ENCODE peak calls at places on chromosomes 11 and 22, in six cellular contexts. I is fibroblast of the aortic adventitia, M is AG04450, G is AG10803, N is bronchial epithelial cell, R is cardiac muscle cell. O is an unnamed sample.

GRCh38 chr11:117823941-117824420 is 563 bp downstream of the FXYD2 start:
- DNase-seq in I (peak; percentile 53), M (no peak), G (no peak), N (no peak), R (peak; percentile 80), O (peak; percentile 88)

GRCh38 chr11:121889931-121890330 is 226.1 kb downstream of the BLID start:
- DNase-seq in I (peak; percentile 83), M (no peak), G (peak; percentile 78), N (peak; percentile 68), R (peak; percentile 43), O (peak; percentile 39)

GRCh38 chr11:34809191-34810106 is 106.7 kb downstream of the APIP start:
- DNase-seq in I (peak; percentile 47), M (no peak), G (no peak), N (peak; percentile 90), R (peak; percentile 37), O (peak; percentile 36)

GRCh38 chr22:43238526-43239006 is 51.6 kb upstream of the TTLL12 start:
- DNase-seq in I (peak; percentile 8), M (no peak), G (no peak), N (no peak), R (no peak), O (no peak)

GRCh38 chr11:4639931-4640330 is 2.7 kb downstream of the OR51D1 start:
- DNase-seq in I (no peak), M (no peak), G (no peak), N (no peak), R (no peak), O (no peak)

GRCh38 chr11:3958301-3958700 is 102.8 kb downstream of the STIM1 start:
- DNase-seq in I (no peak), M (no peak), G (no peak), N (no peak), R (no peak), O (no peak)

GRCh38 chr11:57638005-57638760 is 11.5 kb downstream of the YPEL4 start:
- DNase-seq in I (peak; percentile 84), M (peak; percentile 58), G (peak; percentile 86), N (peak; percentile 77), R (peak; percentile 89), O (peak; percentile 87)

GRCh38 chr11:3088806-3089205 is 31.6 kb upstream of the CARS1 start:
- DNase-seq in I (no peak), M (no peak), G (no peak), N (no peak), R (no peak), O (no peak)

GRCh38 chr11:119222308-119222707 is 16.2 kb downstream of the CBL start:
- DNase-seq in I (peak; percentile 74), M (peak; percentile 51), G (peak; percentile 73), N (no peak), R (peak; percentile 58), O (peak; percentile 72)

GRCh38 chr11:105490333-105490732 is 119.5 kb upstream of the GRIA4 start:
- DNase-seq in I (no peak), M (no peak), G (no peak), N (no peak), R (no peak), O (no peak)

GRCh38 chr11:60821827-60822599 is 19.9 kb upstream of the CCDC86 start:
- DNase-seq in I (no peak), M (no peak), G (no peak), N (no peak), R (no peak), O (no peak)

GRCh38 chr22:29245626-29246385 is 22.0 kb downstream of the RHBDD3 start:
- DNase-seq in I (peak; percentile 69), M (peak; percentile 29), G (peak; percentile 61), N (peak; percentile 40), R (peak; percentile 75), O (peak; percentile 76)

GRCh38 chr11:126416542-126417090 is 61.1 kb downstream of the ST3GAL4 start:
- DNase-seq in I (peak; percentile 79), M (no peak), G (peak; percentile 81), N (peak; percentile 63), R (peak; percentile 91), O (peak; percentile 83)

GRCh38 chr22:36726007-36726380 is 22.4 kb upstream of the CACNG2 start:
- DNase-seq in I (no peak), M (no peak), G (no peak), N (no peak), R (no peak), O (no peak)

GRCh38 chr22:23513705-23514104 is 66.4 kb downstream of the IGLL1 start:
- DNase-seq in I (no peak), M (no peak), G (no peak), N (no peak), R (no peak), O (no peak)

GRCh38 chr22:23512348-23512705 is 67.8 kb downstream of the IGLL1 start:
- DNase-seq in I (no peak), M (no peak), G (no peak), N (no peak), R (no peak), O (no peak)

GRCh38 chr22:23516304-23516703 is 63.8 kb downstream of the IGLL1 start:
- DNase-seq in I (no peak), M (no peak), G (no peak), N (no peak), R (no peak), O (no peak)

GRCh38 chr22:23512738-23513137 is 67.4 kb downstream of the IGLL1 start:
- DNase-seq in I (no peak), M (no peak), G (no peak), N (no peak), R (no peak), O (no peak)

DNA sequence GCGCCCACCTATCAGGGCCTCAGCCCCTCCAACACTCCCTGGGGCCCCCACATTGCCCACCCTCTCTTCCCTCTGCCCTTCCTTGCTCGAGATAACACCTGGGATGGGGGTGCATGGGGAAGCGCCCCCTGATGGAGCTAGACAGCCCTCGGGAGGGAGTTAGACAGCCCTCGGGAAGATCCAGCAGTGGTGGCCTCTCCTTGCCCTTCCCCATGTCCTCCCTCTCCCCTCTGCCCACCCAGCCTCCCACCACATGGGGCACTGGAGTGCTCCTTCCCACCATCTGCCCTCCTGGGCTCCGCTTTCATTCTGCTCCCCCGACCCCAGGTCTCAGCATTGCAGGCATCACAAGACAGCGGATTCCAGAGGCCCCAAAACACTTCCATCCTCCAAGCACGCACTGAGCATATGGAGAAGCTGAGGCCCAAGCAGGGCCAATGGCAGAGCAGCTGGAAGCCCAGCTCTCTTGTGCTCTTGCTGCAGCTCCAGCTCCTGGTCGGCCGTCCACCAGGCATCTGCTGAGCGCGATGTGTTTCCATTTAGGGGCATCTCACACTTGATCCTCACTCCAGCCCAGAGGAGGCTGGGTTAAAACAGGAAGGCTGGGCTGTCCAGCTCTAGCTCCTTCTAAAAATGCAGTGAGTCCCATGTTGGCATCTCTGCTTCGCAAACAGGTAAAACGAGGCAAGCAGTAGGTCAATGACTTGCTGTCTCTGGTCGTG is 65.6 kb downstream of the IGLL1 start:
- DNase-seq in I (no peak), M (no peak), G (no peak), N (no peak), R (no peak), O (no peak)
- TF ChIP-seq CTCF in I (no peak), M (no peak), G (no peak), N (no peak), R (no peak), O (no peak)

DNA sequence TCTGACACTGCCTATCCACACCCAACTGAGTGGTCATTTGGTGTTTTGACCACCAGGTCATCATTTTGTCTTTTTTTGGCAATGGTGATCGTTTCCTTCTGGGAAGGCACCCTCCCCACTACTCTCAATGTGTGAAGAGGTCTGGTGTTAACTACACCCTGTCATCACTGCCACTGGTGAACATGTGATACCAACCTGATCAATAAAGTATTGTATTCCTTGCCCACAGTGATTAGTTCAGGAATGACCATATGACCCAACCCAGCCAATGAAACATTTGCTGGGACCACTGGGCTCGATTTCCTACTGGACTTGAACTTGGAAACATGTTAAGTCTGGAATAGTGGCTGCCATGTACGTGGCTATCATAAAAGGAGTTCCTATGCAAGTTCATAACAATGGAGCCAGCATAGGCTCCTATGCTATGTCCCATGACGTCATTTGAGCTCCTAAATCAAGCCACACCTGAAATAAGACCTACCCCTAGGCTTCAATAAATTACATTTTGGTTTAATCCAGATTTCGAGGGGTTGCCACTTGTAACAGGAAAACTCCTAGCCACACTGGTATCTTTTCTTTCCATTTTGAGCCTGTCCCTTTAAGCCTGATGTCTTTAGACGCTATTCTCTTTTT is 51.1 kb downstream of the CHST1 start:
- DNase-seq in I (no peak), M (no peak), G (no peak), N (no peak), R (no peak), O (no peak)
- TF ChIP-seq CTCF in I (no peak), M (no peak), G (no peak), N (no peak), R (no peak), O (no peak)

GRCh38 chr11:69797156-69797555 is 22.0 kb upstream of the FGF4 start:
- DNase-seq in I (no peak), M (no peak), G (no peak), N (no peak), R (no peak), O (no peak)
- TF ChIP-seq CTCF in I (no peak), M (no peak), G (no peak), N (no peak), R (no peak), O (no peak)

GRCh38 chr11:78298216-78298860 is 109.6 kb downstream of the USP35 start:
- DNase-seq in I (no peak), M (no peak), G (no peak), N (no peak), R (no peak), O (no peak)
- TF ChIP-seq CTCF in I (no peak), M (no peak), G (no peak), N (no peak), R (no peak), O (no peak)

DNA sequence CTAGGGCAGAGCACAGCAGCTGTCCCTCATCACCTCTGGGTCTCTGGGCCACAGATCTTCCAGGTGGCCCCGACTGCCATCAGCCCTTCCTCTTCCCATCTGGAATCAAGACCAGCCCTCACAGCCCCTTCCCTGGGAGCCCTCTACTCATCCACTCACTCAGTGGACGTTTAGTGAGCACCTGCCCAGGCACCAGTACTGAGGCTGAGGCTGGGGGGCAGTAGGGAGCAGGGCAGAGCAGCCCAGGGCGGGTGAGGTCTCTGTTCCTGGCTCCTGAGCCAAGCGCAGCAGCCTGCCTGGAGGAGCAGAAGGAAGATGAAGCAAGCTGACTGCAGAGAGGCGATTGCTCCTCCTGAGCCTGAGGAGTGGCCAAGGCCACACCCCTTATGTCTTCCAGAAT is 5.5 kb downstream of the MAPK8IP2 start:
- DNase-seq in I (no peak), M (no peak), G (no peak), N (no peak), R (peak; percentile 52), O (no peak)
- TF ChIP-seq CTCF in I (no peak), M (peak; percentile 3), G (no peak), N (peak; percentile 12), R (peak; percentile 50), O (no peak)